ENCODE peak calls at places on chromosomes 3 and 15, in four cellular contexts. R, A, Q and Y are unnamed samples.

GRCh38 chr3:152204218-152204617 is 64.5 kb upstream of the MBNL1 start:
- DNase-seq in A (no peak), Q (no peak), R (no peak), Y (no peak)

GRCh38 chr3:167466961-167467360 is 6.9 kb downstream of the SERPINI2 start:
- DNase-seq in R (no peak), A (no peak), Q (no peak), Y (no peak)

GRCh38 chr3:69763458-69763857 is 24.2 kb downstream of the MITF start:
- DNase-seq in R (no peak), A (no peak), Q (no peak), Y (no peak)

GRCh38 chr15:63069616-63069952 is 27.0 kb downstream of the TPM1 start:
- DNase-seq in A (no peak), R (no peak), Q (no peak), Y (no peak)

GRCh38 chr3:110577856-110578255 is 493.8 kb upstream of the NECTIN3 start:
- DNase-seq in A (no peak), R (no peak), Q (no peak), Y (no peak)

GRCh38 chr3:58044656-58045055 is 36.4 kb downstream of the FLNB start:
- DNase-seq in R (no peak), A (no peak), Q (no peak), Y (no peak)

GRCh38 chr15:83209333-83209732 is 1.7 kb upstream of the HDGFL3 start:
- DNase-seq in R (no peak), Q (no peak), A (no peak), Y (no peak)

GRCh38 chr15:54109014-54109413 is 130.8 kb downstream of the UNC13C start:
- DNase-seq in R (no peak), Q (no peak), A (no peak), Y (no peak)

GRCh38 chr15:56929389-56929788 is 10.9 kb downstream of the TCF12 start:
- DNase-seq in Q (no peak), A (no peak), R (no peak), Y (no peak)

GRCh38 chr3:122858373-122858772 is 63.5 kb downstream of the SLC49A4 start:
- DNase-seq in A (peak), Q (no peak), R (peak), Y (no peak)

GRCh38 chr15:65096481-65097385 is 18.3 kb downstream of the UBAP1L start:
- DNase-seq in Q (no peak), R (no peak), A (no peak), Y (no peak)

GRCh38 chr3:52518723-52519444 is 14.8 kb downstream of the NT5DC2 start:
- DNase-seq in A (no peak), Q (no peak), R (no peak), Y (no peak)

GRCh38 chr3:126835472-126836219 is 131.6 kb downstream of the CHCHD6 start:
- DNase-seq in R (no peak), Q (no peak), A (no peak), Y (no peak)

GRCh38 chr15:101168463-101168824 is 83.4 kb downstream of the CHSY1 start:
- DNase-seq in Q (no peak), A (no peak), R (no peak), Y (no peak)

GRCh38 chr3:64988188-64988587 is 300.4 kb upstream of the ADAMTS9 start:
- DNase-seq in A (no peak), R (no peak), Q (no peak), Y (no peak)

GRCh38 chr3:193780810-193781472 is 187.9 kb downstream of the OPA1 start:
- DNase-seq in R (peak), Q (no peak), A (peak), Y (no peak)

GRCh38 chr3:132637590-132637989 is 22.0 kb downstream of the ACAD11 start:
- DNase-seq in R (peak), Q (no peak), A (no peak), Y (no peak)

GRCh38 chr3:139299261-139300132 is 44.3 kb upstream of the MRPS22 start:
- DNase-seq in A (no peak), Q (no peak), R (peak), Y (no peak)

GRCh38 chr15:52261498-52262242 is 33.9 kb downstream of the MYO5C start:
- DNase-seq in Q (peak), R (peak), A (peak), Y (peak)

GRCh38 chr3:99767341-99767740 is 50.3 kb upstream of the CMSS1 start:
- DNase-seq in Q (no peak), R (no peak), A (no peak), Y (no peak)